ENCODE peak calls at places on chromosomes 3 and 15, in ten cellular contexts. C is thyroid gland, Q is SK-N-MC, S is breast epithelium, K is psoas muscle, M is caudate nucleus, T is heart left ventricle, U is right lobe of liver, D is cardiac muscle cell, I is tibial nerve. N is an unnamed sample.

GRCh38 chr3:99781761-99782160 is 35.9 kb upstream of the CMSS1 start:
- DNase-seq in C (no peak), Q (no peak), S (no peak), K (no peak), M (no peak), T (no peak), U (no peak), D (no peak), I (no peak), N (no peak)

GRCh38 chr3:193207874-193208273 is 33.1 kb upstream of the PLAAT1 start:
- DNase-seq in C (no peak), Q (no peak), S (no peak), K (no peak), M (no peak), T (no peak), U (no peak), D (no peak), I (no peak), N (no peak)

GRCh38 chr15:45773149-45773548 is 138.3 kb downstream of the SQOR start:
- DNase-seq in C (no peak), Q (no peak), S (no peak), K (no peak), M (no peak), T (no peak), U (no peak), D (no peak), I (no peak), N (no peak)

GRCh38 chr3:50913279-50913678 is 238.6 kb downstream of the DOCK3 start:
- DNase-seq in C (peak), Q (no peak), S (no peak), K (no peak), M (no peak), T (peak), U (no peak), D (peak), I (no peak), N (no peak)

GRCh38 chr3:25662921-25663320 is 1.8 kb downstream of the TOP2B start:
- DNase-seq in C (no peak), Q (no peak), S (no peak), K (no peak), M (no peak), T (no peak), U (no peak), D (no peak), I (no peak), N (no peak)

GRCh38 chr3:82274897-82275296 is 513.5 kb upstream of the GBE1 start:
- DNase-seq in C (no peak), Q (no peak), S (no peak), K (no peak), M (no peak), T (no peak), U (no peak), D (no peak), I (no peak), N (no peak)

GRCh38 chr15:39317225-39317624 is 263.7 kb upstream of the THBS1 start:
- DNase-seq in C (no peak), Q (no peak), S (no peak), K (no peak), M (no peak), T (no peak), U (no peak), D (no peak), I (no peak), N (no peak)

GRCh38 chr3:128395500-128396125 is 71.1 kb downstream of the DNAJB8 start:
- DNase-seq in C (peak), Q (no peak), S (no peak), K (peak), M (no peak), T (peak), U (no peak), D (no peak), I (peak), N (no peak)

GRCh38 chr3:107633327-107634141 is 110.8 kb downstream of the BBX start:
- DNase-seq in C (no peak), Q (no peak), S (no peak), K (no peak), M (no peak), T (no peak), U (no peak), D (no peak), I (no peak), N (no peak)

DNA sequence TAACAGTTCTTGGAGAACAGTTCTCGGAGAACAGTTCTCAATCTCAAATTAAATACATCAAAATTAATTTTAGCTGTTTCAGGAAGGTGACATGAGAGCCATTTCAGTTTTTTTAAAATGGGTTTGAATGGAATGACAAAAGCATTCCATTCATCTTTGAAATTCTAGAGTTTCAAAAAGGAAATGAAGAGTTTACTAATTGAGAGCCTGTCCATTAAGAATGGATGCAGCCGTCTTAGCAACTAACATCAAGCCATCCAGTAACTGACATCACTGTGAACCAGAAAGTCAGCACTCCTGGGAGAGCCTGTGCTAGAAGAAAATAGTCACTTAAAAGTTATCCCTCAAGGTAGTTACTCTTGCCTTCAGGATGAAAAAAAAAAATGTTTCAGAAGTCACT is 47.0 kb upstream of the FSTL1 start:
- DNase-seq in C (no peak), Q (no peak), S (no peak), K (no peak), M (no peak), T (no peak), U (no peak), D (no peak), I (no peak), N (no peak)
- H3K27ac ChIP-seq in C (no peak), Q (no peak), S (no peak), K (no peak), M (no peak), T (peak), U (no peak), D (no peak), I (peak), N (no peak)

DNA sequence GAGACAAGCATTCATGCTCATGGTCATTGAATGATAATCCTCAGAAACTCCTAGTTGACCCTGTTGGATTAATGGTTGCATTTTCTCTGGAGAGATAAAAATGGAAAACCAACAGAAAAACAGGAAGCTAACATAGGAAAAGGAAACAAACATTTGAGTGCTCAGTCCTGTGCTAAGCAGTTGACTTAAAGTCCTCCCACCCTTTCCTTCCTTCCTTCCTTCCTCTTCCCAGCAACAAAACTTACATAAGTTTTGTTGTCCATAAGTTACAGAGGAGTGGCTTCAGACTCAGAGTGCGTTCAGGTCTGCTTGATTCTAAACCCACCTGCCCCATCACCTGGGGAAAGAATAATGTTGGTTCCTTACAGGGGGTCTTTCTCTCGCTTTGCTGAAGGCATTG is 163.8 kb upstream of the RGMA start:
- DNase-seq in C (no peak), Q (no peak), S (no peak), K (no peak), M (no peak), T (no peak), U (no peak), D (no peak), I (no peak), N (no peak)
- H3K27ac ChIP-seq in C (no peak), Q (no peak), S (no peak), K (no peak), M (no peak), T (no peak), U (no peak), D (no peak), I (no peak), N (no peak)

DNA sequence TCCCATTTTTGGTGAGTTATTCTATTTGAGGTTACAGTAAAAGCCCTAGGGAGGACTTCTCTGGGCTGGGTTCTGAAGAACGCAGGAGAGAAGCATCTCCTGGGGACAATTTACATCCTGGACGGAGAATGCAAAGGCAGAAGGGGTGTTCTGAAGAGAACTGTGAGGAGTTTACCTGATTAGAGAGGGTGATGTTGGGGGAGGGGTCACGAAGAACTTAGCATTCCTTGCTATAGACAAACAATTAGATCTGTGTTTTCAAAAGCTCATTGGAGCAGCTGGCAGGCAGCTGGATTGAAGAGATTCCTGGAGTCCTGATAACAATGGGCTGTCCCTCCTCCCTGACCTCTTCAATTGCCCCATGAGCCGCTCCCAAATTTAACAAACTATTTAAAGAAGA is 55.2 kb downstream of the ARHGAP31 start:
- DNase-seq in C (no peak), Q (no peak), S (no peak), K (no peak), M (no peak), T (no peak), U (no peak), D (no peak), I (no peak), N (no peak)
- H3K27ac ChIP-seq in C (peak), Q (peak), S (peak), K (peak), M (no peak), T (peak), U (no peak), D (peak), I (peak), N (peak)

GRCh38 chr3:122668930-122669730 is 11.5 kb upstream of the PARP14 start:
- DNase-seq in C (no peak), Q (no peak), S (no peak), K (no peak), M (no peak), T (no peak), U (no peak), D (no peak), I (no peak), N (no peak)
- H3K27ac ChIP-seq in C (no peak), Q (no peak), S (no peak), K (no peak), M (no peak), T (no peak), U (no peak), D (no peak), I (no peak), N (no peak)

GRCh38 chr3:105868745-105869530 is at the start of gene CBLB:
- DNase-seq in C (peak), Q (peak), S (peak), K (peak), M (peak), T (peak), U (peak), D (peak), I (peak), N (peak)
- H3K27ac ChIP-seq in C (peak), Q (no peak), S (peak), K (peak), M (peak), T (peak), U (peak), D (peak), I (peak), N (peak)

N was measured in lung.